ENCODE peak calls at places on chromosomes 4 and X, in five cellular contexts. U, Y, A, O and V are unnamed samples.

GRCh38 chr4:26520728-26521442 is 30.6 kb upstream of the CCKAR start:
- DNase-seq in U (no peak), Y (no peak), A (no peak), O (no peak), V (no peak)

GRCh38 chr4:95095352-95095974 is 337.7 kb downstream of the BMPR1B start:
- DNase-seq in U (no peak), Y (no peak), A (no peak), O (peak), V (no peak)

GRCh38 chr4:125097729-125098128 is 217.0 kb upstream of the FAT4 start:
- DNase-seq in U (no peak), Y (no peak), A (no peak), O (no peak), V (no peak)

GRCh38 chr4:121789470-121789869 is 11.7 kb upstream of the EXOSC9 start:
- DNase-seq in U (no peak), Y (no peak), A (no peak), O (no peak), V (no peak)

GRCh38 chr4:7738458-7739076 is 201.1 kb downstream of the AFAP1 start:
- DNase-seq in U (no peak), Y (no peak), A (no peak), O (no peak), V (no peak)

GRCh38 chr4:169385356-169385755 is 114.6 kb upstream of the SH3RF1 start:
- DNase-seq in U (no peak), Y (no peak), A (no peak), O (no peak), V (no peak)

GRCh38 chr4:85153221-85153620 is 186.7 kb upstream of the WDFY3 start:
- DNase-seq in U (no peak), Y (no peak), A (no peak), O (no peak), V (no peak)

GRCh38 chrX:30659421-30659820 is 6.2 kb downstream of the GK start:
- DNase-seq in U (no peak), Y (no peak), A (no peak), O (no peak), V (peak)

GRCh38 chrX:77743720-77744119 is 42.3 kb downstream of the ATRX start:
- DNase-seq in U (no peak), Y (no peak), A (no peak), O (no peak), V (no peak)

GRCh38 chrX:19956923-19957322 is 33.9 kb downstream of the BCLAF3 start:
- DNase-seq in U (no peak), Y (no peak), A (no peak), O (no peak), V (no peak)

GRCh38 chrX:1400049-1400448 is 8.1 kb upstream of the SLC25A6 start:
- DNase-seq in U (peak), Y (no peak), A (no peak), O (no peak), V (no peak)

GRCh38 chrX:97797076-97797475 is 913.4 kb downstream of the RPA4 start:
- DNase-seq in U (no peak), Y (no peak), A (no peak), O (no peak), V (no peak)

GRCh38 chrX:21975827-21976226 is 35.3 kb downstream of the SMS start:
- DNase-seq in U (no peak), Y (no peak), A (no peak), O (no peak), V (no peak)

GRCh38 chr4:88005086-88005485 is 2.3 kb upstream of the PKD2 start:
- DNase-seq in U (no peak), Y (no peak), A (no peak), O (no peak), V (no peak)

GRCh38 chr4:53653484-53654053 is 62.3 kb upstream of the LNX1 start:
- DNase-seq in U (no peak), Y (no peak), A (no peak), O (no peak), V (no peak)

GRCh38 chr4:149933883-149934282 is 118.2 kb upstream of the IQCM start:
- DNase-seq in U (no peak), Y (no peak), A (no peak), O (no peak), V (no peak)

GRCh38 chr4:136861081-136861480 is 671.2 kb downstream of the PCDH18 start:
- DNase-seq in U (no peak), Y (no peak), A (no peak), O (no peak), V (no peak)

GRCh38 chr4:113382704-113383103 is 333.3 kb downstream of the ANK2 start:
- DNase-seq in U (no peak), Y (no peak), A (no peak), O (no peak), V (no peak)

GRCh38 chrX:22171287-22172060 is 101.2 kb upstream of the CBLL2 start:
- DNase-seq in U (no peak), Y (no peak), A (no peak), O (no peak), V (no peak)

GRCh38 chrX:43505759-43506158 is 150.3 kb upstream of the MAOA start:
- DNase-seq in U (no peak), Y (no peak), A (no peak), O (no peak), V (no peak)

GRCh38 chr4:159941076-159941475 is 838.2 kb downstream of the RAPGEF2 start:
- DNase-seq in U (no peak), Y (no peak), A (no peak), O (no peak), V (no peak)

GRCh38 chr4:167642250-167642649 is 408.0 kb upstream of the SPOCK3 start:
- DNase-seq in U (no peak), Y (no peak), A (no peak), O (no peak), V (no peak)

GRCh38 chrX:66005832-66006449 is 33.9 kb downstream of the VSIG4 start:
- DNase-seq in U (no peak), Y (no peak), A (no peak), O (no peak), V (no peak)

GRCh38 chr4:53589511-53589910 is 1.8 kb downstream of the LNX1 start:
- DNase-seq in U (no peak), Y (no peak), A (no peak), O (no peak), V (no peak)

GRCh38 chr4:126470862-126471261 is 1156.1 kb downstream of the FAT4 start:
- DNase-seq in U (no peak), Y (no peak), A (no peak), O (no peak), V (no peak)

GRCh38 chr4:153014460-153014859 is 78.3 kb downstream of the FHDC1 start:
- DNase-seq in U (no peak), Y (no peak), A (no peak), O (no peak), V (no peak)

GRCh38 chr4:158729716-158730559 is 6.7 kb upstream of the PPID start:
- DNase-seq in U (no peak), Y (no peak), A (no peak), O (peak), V (no peak)

GRCh38 chr4:185874516-185875230 is 62.7 kb upstream of the SORBS2 start:
- DNase-seq in U (no peak), Y (no peak), A (no peak), O (no peak), V (no peak)

GRCh38 chr4:15649914-15650545 is 5.1 kb downstream of the FBXL5 start:
- DNase-seq in U (no peak), Y (no peak), A (no peak), O (peak), V (peak)

DNA sequence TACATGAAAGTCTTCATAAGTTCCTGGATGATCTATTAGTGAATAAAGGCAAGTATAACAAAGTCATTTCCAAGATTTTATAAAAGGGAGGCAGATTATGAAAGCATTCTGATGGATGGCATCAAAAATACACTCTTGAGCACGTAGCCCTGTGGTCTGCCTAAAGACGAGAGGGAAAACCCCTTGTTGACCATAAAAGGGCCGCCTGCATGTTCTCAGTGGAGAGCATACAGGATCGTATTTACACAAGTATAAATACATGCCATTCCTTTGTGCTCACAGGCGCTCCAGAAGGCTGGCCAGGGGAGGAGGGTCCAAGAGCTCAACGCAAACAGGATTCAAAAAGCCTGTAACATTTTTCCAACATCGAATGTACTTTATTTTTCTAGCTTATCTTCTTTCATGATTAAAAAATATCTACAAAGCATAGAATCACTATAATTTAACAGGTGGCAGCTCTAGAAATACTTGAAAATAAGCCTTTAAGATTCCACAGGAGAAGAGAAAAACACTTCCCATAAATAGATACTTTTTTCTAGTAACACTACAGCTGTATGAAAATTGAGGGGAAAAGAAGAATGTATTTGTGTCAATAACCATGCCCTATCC is 29.6 kb downstream of the PDGFC start:
- DNase-seq in U (no peak), Y (no peak), A (no peak), O (no peak), V (no peak)
- TF ChIP-seq POLR2AphosphoS5 in U (no peak), Y (no peak), A (no peak), O (no peak), V (no peak)

GRCh38 chr4:13496605-13497004 is 12.5 kb upstream of the RAB28 start:
- DNase-seq in U (no peak), Y (no peak), A (no peak), O (no peak), V (no peak)
- TF ChIP-seq POLR2AphosphoS5 in U (no peak), Y (no peak), A (no peak), O (no peak), V (no peak)

GRCh38 chr4:3462321-3462789 is 751 bp upstream of the DOK7 start:
- DNase-seq in U (no peak), Y (no peak), A (no peak), O (no peak), V (no peak)

GRCh38 chr4:3460926-3461325 is 2.2 kb upstream of the DOK7 start:
- DNase-seq in U (no peak), Y (no peak), A (no peak), O (no peak), V (no peak)

GRCh38 chr4:3463556-3464348 is 646 bp downstream of the DOK7 start:
- DNase-seq in U (no peak), Y (no peak), A (no peak), O (no peak), V (no peak)

GRCh38 chr4:3462790-3463415 is at the start of gene DOK7:
- DNase-seq in U (no peak), Y (no peak), A (no peak), O (no peak), V (no peak)

GRCh38 chr4:3461515-3462291 is 1.4 kb upstream of the DOK7 start:
- DNase-seq in U (no peak), Y (no peak), A (no peak), O (no peak), V (no peak)
- TF ChIP-seq POLR2AphosphoS5 in U (no peak), Y (no peak), A (no peak), O (no peak), V (no peak)

GRCh38 chr4:164977243-164978164 is at the start of gene TRIM61:
- DNase-seq in U (no peak), Y (peak), A (no peak), O (no peak), V (no peak)
- TF ChIP-seq POLR2AphosphoS5 in U (no peak), Y (peak), A (no peak), O (no peak), V (no peak)

DNA sequence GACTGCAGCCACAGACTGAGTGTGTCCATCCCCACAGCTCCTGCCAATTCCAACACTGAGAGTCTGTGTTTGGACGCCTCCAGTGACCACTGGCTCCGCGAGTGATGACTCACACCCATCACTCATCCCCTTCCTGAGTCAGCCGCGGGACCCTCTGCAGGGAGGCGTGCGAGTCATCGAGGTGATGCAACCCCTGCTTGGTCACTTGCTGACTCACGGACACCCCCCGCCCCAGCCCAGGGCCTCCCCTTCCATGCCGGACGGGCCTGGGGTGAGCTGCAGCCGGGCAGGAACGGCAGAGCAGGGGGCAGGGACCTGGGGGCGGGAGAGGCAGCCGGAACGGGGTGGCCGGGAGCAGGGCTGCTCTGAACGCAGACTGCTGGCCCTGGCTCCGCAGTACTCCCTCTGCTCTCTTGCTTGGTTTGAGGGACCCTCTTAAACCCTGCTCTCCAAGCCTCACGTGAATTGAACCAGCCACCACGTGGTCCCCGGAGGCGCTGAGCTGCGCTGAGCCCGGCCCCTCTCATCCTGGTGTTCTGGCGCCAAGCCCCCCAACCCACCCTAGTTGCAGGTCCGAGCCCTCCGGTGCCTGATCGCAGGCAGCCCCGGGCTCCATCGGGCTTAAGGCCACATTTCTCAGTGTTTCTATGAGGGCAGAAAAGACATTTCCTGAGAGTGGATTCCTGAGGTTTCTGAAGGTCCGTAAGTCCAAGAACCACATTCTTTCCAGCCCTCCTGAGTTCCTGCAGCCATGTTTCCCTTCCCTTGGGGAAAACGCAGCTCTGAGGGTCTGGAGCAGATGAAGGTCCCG is 32.4 kb downstream of the FGFRL1 start:
- DNase-seq in U (peak), Y (peak), A (no peak), O (peak), V (peak)
- TF ChIP-seq POLR2AphosphoS5 in U (peak), Y (no peak), A (no peak), O (peak), V (no peak)

GRCh38 chr4:71198958-71199357 is 139.9 kb upstream of the SLC4A4 start:
- DNase-seq in U (no peak), Y (no peak), A (no peak), O (no peak), V (no peak)
- TF ChIP-seq POLR2AphosphoS5 in U (no peak), Y (no peak), A (no peak), O (no peak), V (no peak)

GRCh38 chr4:184331155-184331995 is 113.7 kb upstream of the ENPP6 start:
- DNase-seq in U (no peak), Y (no peak), A (no peak), O (no peak), V (no peak)

GRCh38 chr4:184330008-184330400 is 112.3 kb upstream of the ENPP6 start:
- DNase-seq in U (no peak), Y (no peak), A (no peak), O (no peak), V (peak)

GRCh38 chr4:184324939-184325477 is 107.3 kb upstream of the ENPP6 start:
- DNase-seq in U (no peak), Y (no peak), A (no peak), O (no peak), V (no peak)

GRCh38 chr4:184328022-184328736 is 110.5 kb upstream of the ENPP6 start:
- DNase-seq in U (no peak), Y (no peak), A (no peak), O (no peak), V (no peak)

GRCh38 chr4:184329235-184330007 is 111.7 kb upstream of the ENPP6 start:
- DNase-seq in U (no peak), Y (no peak), A (no peak), O (no peak), V (no peak)
- TF ChIP-seq POLR2AphosphoS5 in U (no peak), Y (no peak), A (no peak), O (no peak), V (no peak)

GRCh38 chrX:13088155-13088485 is 43.7 kb upstream of the FAM9C start:
- DNase-seq in U (no peak), Y (no peak), A (no peak), O (no peak), V (no peak)

GRCh38 chrX:13087322-13088154 is 43.1 kb upstream of the FAM9C start:
- DNase-seq in U (no peak), Y (peak), A (no peak), O (no peak), V (peak)

GRCh38 chrX:13084611-13085010 is 40.2 kb upstream of the FAM9C start:
- DNase-seq in U (no peak), Y (no peak), A (no peak), O (no peak), V (no peak)

GRCh38 chrX:13086076-13086475 is 41.7 kb upstream of the FAM9C start:
- DNase-seq in U (no peak), Y (no peak), A (no peak), O (no peak), V (no peak)

DNA sequence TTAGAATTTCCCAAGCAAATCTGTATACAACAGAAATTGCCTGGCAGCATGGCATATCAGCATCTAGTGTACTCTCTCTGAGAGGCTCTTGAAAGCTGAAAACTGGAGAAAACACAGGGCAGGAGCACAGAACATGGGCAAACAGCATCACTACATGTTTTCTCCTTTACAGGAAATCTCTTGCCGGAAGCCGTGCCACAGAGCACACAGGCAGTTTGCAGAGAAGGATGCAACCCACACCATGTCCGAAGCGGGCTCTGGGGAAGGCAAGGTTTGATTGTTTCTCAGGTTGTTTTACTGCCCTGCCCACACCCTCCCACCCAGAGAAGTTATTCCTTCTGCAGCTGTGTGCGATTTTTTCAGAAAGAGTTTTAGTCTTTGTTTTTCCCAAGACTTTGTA is 41.1 kb upstream of the FAM9C start:
- DNase-seq in U (no peak), Y (no peak), A (no peak), O (no peak), V (no peak)
- TF ChIP-seq POLR2AphosphoS5 in U (no peak), Y (peak), A (peak), O (no peak), V (no peak)